ENCODE peak calls at places on chromosome 17, in ten cellular contexts. N, J, R, H, P, D, A, S, O and T are unnamed samples.

GRCh38 chr17:77144227-77144626 is 3.5 kb downstream of the SEC14L1 start:
- DNase-seq in N (no peak), J (no peak), R (no peak), H (no peak), P (no peak), D (no peak), A (no peak), S (no peak), O (no peak), T (no peak)

GRCh38 chr17:50758524-50758923 is 8.8 kb downstream of the ANKRD40CL start:
- DNase-seq in N (no peak), J (no peak), R (no peak), H (no peak), P (no peak), D (no peak), A (no peak), S (no peak), O (no peak), T (no peak)

GRCh38 chr17:57924677-57925076 is 30.5 kb downstream of the CUEDC1 start:
- DNase-seq in N (no peak), J (no peak), R (peak; percentile 70), H (no peak), P (no peak), D (no peak), A (no peak), S (no peak), O (no peak), T (no peak)

GRCh38 chr17:36590082-36590481 is 1.6 kb upstream of the DHRS11 start:
- DNase-seq in N (no peak), J (no peak), R (no peak), H (no peak), P (no peak), D (no peak), A (peak; percentile 25), S (no peak), O (no peak), T (no peak)

GRCh38 chr17:61284174-61284573 is 115.5 kb upstream of the TBX2 start:
- DNase-seq in N (no peak), J (no peak), R (no peak), H (no peak), P (peak; percentile 80), D (no peak), A (peak; percentile 93), S (no peak), O (no peak), T (no peak)

GRCh38 chr17:66255112-66255511 is 25.9 kb upstream of the APOH start:
- DNase-seq in N (no peak), J (no peak), R (peak; percentile 28), H (no peak), P (peak; percentile 67), D (no peak), A (peak; percentile 83), S (no peak), O (no peak), T (peak; percentile 5)

GRCh38 chr17:18877104-18877503 is 19.2 kb downstream of the PRPSAP2 start:
- DNase-seq in N (no peak), J (no peak), R (no peak), H (no peak), P (peak; percentile 15), D (no peak), A (peak; percentile 50), S (no peak), O (no peak), T (no peak)

GRCh38 chr17:76515291-76515949 is 14.2 kb upstream of the RHBDF2 start:
- DNase-seq in N (peak; percentile 93), J (no peak), R (peak; percentile 50), H (peak; percentile 91), P (peak; percentile 87), D (peak; percentile 90), A (peak; percentile 97), S (peak; percentile 84), O (peak; percentile 47), T (peak; percentile 94)

GRCh38 chr17:351875-352420 is 659 bp downstream of the RPH3AL start:
- DNase-seq in N (no peak), J (no peak), R (no peak), H (peak; percentile 45), P (no peak), D (no peak), A (no peak), S (no peak), O (no peak), T (no peak)
- H3K27ac ChIP-seq in N (peak overlapping the region; percentile 62), J (no peak overlapping the region), R (peak overlapping the region; percentile 99), H (peak overlapping the region; percentile 50), P (no peak overlapping the region), D (no peak overlapping the region), A (no peak overlapping the region), S (peak overlapping the region; percentile 87), O (peak overlapping the region; percentile 70), T (no peak overlapping the region)

GRCh38 chr17:64390066-64390465 is 594 bp downstream of the PECAM1 start:
- DNase-seq in N (no peak), J (no peak), R (no peak), H (no peak), P (no peak), D (no peak), A (no peak), S (no peak), O (no peak), T (no peak)

GRCh38 chr17:64386412-64387144 is 4.1 kb downstream of the PECAM1 start:
- DNase-seq in N (no peak), J (no peak), R (no peak), H (no peak), P (no peak), D (peak; percentile 47), A (no peak), S (peak; percentile 54), O (no peak), T (no peak)

GRCh38 chr17:64387545-64388171 is 3.0 kb downstream of the PECAM1 start:
- DNase-seq in N (no peak), J (no peak), R (no peak), H (no peak), P (no peak), D (peak; percentile 70), A (no peak), S (peak; percentile 58), O (no peak), T (no peak)

GRCh38 chr17:64387145-64387473 is 3.6 kb downstream of the PECAM1 start:
- DNase-seq in N (no peak), J (no peak), R (no peak), H (no peak), P (no peak), D (peak; percentile 58), A (no peak), S (peak; percentile 36), O (no peak), T (no peak)

DNA sequence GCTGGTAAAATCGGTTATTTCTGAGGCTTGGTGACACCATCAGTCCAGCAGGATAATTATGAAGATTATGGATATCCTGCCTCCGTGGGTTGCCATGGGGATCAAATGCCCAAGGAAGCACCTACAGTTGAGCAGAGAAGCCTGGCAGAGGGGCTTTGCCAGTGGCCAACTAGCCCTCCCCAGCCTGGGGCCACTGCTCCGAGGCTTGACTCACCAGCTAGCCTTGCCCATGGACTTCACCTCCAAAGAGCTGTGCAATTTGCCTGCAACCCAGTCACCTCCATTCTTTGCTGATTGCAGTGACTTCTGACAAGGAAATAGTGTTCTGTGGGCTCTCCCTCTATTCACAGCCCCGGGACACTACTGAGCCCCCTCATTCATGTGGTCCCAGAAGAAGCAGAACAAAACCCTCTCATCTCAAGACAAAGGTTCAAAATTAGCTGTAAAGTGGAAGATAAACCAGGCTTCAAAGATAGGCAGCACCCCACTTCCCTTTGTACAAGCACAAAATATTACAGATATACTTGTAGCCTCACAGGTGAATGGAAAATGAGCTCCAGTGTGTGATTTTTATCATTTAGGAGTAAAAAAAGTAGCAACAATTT is 1.6 kb downstream of the PECAM1 start:
- DNase-seq in N (no peak), J (no peak), R (no peak), H (peak; percentile 41), P (no peak), D (no peak), A (no peak), S (peak; percentile 46), O (no peak), T (no peak)
- H3K4me1 ChIP-seq in N (peaks cover 3% of the 10 kb centered on the region), J (no peaks in the 10 kb centered on the region), R (peaks cover 6% of the 10 kb centered on the region), H (peaks cover 8% of the 10 kb centered on the region), P (peaks cover 19% of the 10 kb centered on the region), D (no peaks in the 10 kb centered on the region), A (peaks cover 12% of the 10 kb centered on the region), S (peaks cover 6% of the 10 kb centered on the region), O (peaks cover 11% of the 10 kb centered on the region), T (peaks cover 8% of the 10 kb centered on the region)

GRCh38 chr17:49117581-49118230 is 14.9 kb upstream of the B4GALNT2 start:
- DNase-seq in N (no peak), J (no peak), R (no peak), H (no peak), P (no peak), D (no peak), A (no peak), S (no peak), O (no peak), T (no peak)
- H3K27ac ChIP-seq in N (no peak overlapping the region), J (no peak overlapping the region), R (no peak overlapping the region), H (no peak overlapping the region), P (no peak overlapping the region), D (no peak overlapping the region), A (no peak overlapping the region), S (no peak overlapping the region), O (no peak overlapping the region), T (no peak overlapping the region)

GRCh38 chr17:73288534-73289302 is 23.1 kb downstream of the CDC42EP4 start:
- DNase-seq in N (no peak), J (no peak), R (peak; percentile 92), H (no peak), P (no peak), D (no peak), A (no peak), S (peak; percentile 75), O (peak; percentile 46), T (no peak)

GRCh38 chr17:73292031-73292531 is 19.7 kb downstream of the CDC42EP4 start:
- DNase-seq in N (no peak), J (no peak), R (peak; percentile 66), H (peak; percentile 94), P (peak; percentile 87), D (peak; percentile 92), A (peak; percentile 83), S (no peak), O (no peak), T (no peak)

GRCh38 chr17:73290399-73291259 is 21.2 kb downstream of the CDC42EP4 start:
- DNase-seq in N (no peak), J (no peak), R (peak; percentile 55), H (no peak), P (no peak), D (no peak), A (no peak), S (no peak), O (no peak), T (no peak)

GRCh38 chr17:73291260-73291801 is 20.5 kb downstream of the CDC42EP4 start:
- DNase-seq in N (no peak), J (no peak), R (peak; percentile 66), H (peak; percentile 93), P (peak; percentile 97), D (peak; percentile 91), A (peak; percentile 86), S (peak; percentile 85), O (peak; percentile 58), T (no peak)

DNA sequence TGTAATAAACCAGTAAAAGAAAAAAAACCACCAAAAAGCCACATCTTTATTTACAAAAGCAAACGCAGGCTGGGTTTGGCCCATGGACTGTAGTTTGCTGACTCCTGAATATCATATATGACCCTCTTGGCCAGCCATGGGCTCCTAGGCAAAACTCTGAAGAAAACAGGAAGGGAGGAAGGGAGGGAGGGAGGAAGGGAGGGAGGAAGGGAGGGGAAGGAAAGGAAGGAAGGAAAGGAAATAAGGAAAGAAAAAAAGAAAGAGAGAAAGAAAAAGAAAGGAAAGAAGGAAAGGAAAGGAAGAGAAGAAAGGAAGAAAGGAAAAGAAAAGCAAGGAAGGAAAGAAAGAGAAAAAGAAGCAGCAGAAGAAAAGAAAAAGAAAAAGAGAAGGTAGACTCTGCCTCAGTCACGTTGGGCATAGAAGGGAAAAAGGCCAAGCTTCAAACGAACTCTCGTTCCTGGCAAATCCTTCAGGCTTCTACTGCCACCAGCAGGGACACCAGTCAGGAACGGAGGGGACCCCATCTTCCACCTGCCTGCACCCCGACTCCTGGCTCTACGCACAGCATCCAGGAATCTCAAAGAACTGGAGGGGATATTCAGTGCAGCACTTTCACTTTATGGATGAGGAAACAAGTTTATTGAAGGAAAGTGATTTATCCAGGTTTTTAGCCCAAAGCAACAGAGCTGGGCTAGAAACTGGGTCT is 22.1 kb downstream of the CDC42EP4 start:
- DNase-seq in N (no peak), J (no peak), R (no peak), H (no peak), P (no peak), D (no peak), A (no peak), S (no peak), O (no peak), T (no peak)
- H3K4me1 ChIP-seq in N (peaks cover 100% of the 10 kb centered on the region), J (no peaks in the 10 kb centered on the region), R (peaks cover 98% of the 10 kb centered on the region), H (peaks cover 80% of the 10 kb centered on the region), P (peaks cover 74% of the 10 kb centered on the region), D (no peaks in the 10 kb centered on the region), A (peaks cover 46% of the 10 kb centered on the region), S (peaks cover 73% of the 10 kb centered on the region), O (peaks cover 88% of the 10 kb centered on the region), T (peaks cover 6% of the 10 kb centered on the region)